ENCODE peak calls at places on chromosomes 7 and 10, in ten cellular contexts. One of them, this sample, is unnamed.
A peak's percentile ranks its signal among the peaks of the same experiment; 100 is the strongest.

GRCh38 chr10:788796-789748 is 99.6 kb upstream of the DIP2C start:
- DNase-seq in HS-5: no peak
- DNase-seq in A549: peak; percentile 95
- DNase-seq in tibial nerve: peak; percentile 27
- DNase-seq in heart left ventricle: no peak
- DNase-seq in fibroblast of the aortic adventitia: peak; percentile 64
- DNase-seq in cardiac fibroblast: peak; percentile 61
- DNase-seq in stimulated activated CD8-positive, alpha-beta memory T cell treated with anti-CD3 and anti-CD28 coated beads, Interleukin-4, amount 100 ng/mL, for 4 hours: no peak
- DNase-seq in smooth muscle cell of the brain vasculature: no peak
- DNase-seq in EH: peak; percentile 82
- DNase-seq in this sample: no peak

GRCh38 chr7:112282476-112283188 is 76.1 kb downstream of the ZNF277 start:
- DNase-seq in HS-5: no peak
- DNase-seq in A549: no peak
- DNase-seq in tibial nerve: no peak
- DNase-seq in heart left ventricle: no peak
- DNase-seq in fibroblast of the aortic adventitia: no peak
- DNase-seq in cardiac fibroblast: no peak
- DNase-seq in stimulated activated CD8-positive, alpha-beta memory T cell treated with anti-CD3 and anti-CD28 coated beads, Interleukin-4, amount 100 ng/mL, for 4 hours: no peak
- DNase-seq in smooth muscle cell of the brain vasculature: no peak
- DNase-seq in EH: no peak
- DNase-seq in this sample: no peak

GRCh38 chr7:70595741-70596574 is 536.0 kb upstream of the GALNT17 start:
- DNase-seq in HS-5: no peak
- DNase-seq in A549: no peak
- DNase-seq in tibial nerve: no peak
- DNase-seq in heart left ventricle: no peak
- DNase-seq in fibroblast of the aortic adventitia: no peak
- DNase-seq in cardiac fibroblast: no peak
- DNase-seq in stimulated activated CD8-positive, alpha-beta memory T cell treated with anti-CD3 and anti-CD28 coated beads, Interleukin-4, amount 100 ng/mL, for 4 hours: no peak
- DNase-seq in smooth muscle cell of the brain vasculature: no peak
- DNase-seq in EH: no peak
- DNase-seq in this sample: no peak

GRCh38 chr7:42345478-42346299 is 108.7 kb upstream of the GLI3 start:
- DNase-seq in HS-5: no peak
- DNase-seq in A549: no peak
- DNase-seq in tibial nerve: no peak
- DNase-seq in heart left ventricle: no peak
- DNase-seq in fibroblast of the aortic adventitia: no peak
- DNase-seq in cardiac fibroblast: no peak
- DNase-seq in stimulated activated CD8-positive, alpha-beta memory T cell treated with anti-CD3 and anti-CD28 coated beads, Interleukin-4, amount 100 ng/mL, for 4 hours: no peak
- DNase-seq in smooth muscle cell of the brain vasculature: no peak
- DNase-seq in EH: no peak
- DNase-seq in this sample: no peak

GRCh38 chr10:131198401-131198800 is 113.1 kb downstream of the TCERG1L start:
- DNase-seq in HS-5: no peak
- DNase-seq in A549: no peak
- DNase-seq in tibial nerve: no peak
- DNase-seq in heart left ventricle: no peak
- DNase-seq in fibroblast of the aortic adventitia: no peak
- DNase-seq in cardiac fibroblast: no peak
- DNase-seq in stimulated activated CD8-positive, alpha-beta memory T cell treated with anti-CD3 and anti-CD28 coated beads, Interleukin-4, amount 100 ng/mL, for 4 hours: no peak
- DNase-seq in smooth muscle cell of the brain vasculature: no peak
- DNase-seq in EH: no peak
- DNase-seq in this sample: peak; percentile 44

GRCh38 chr10:89414146-89414878 is at the start of gene IFIT5:
- DNase-seq in HS-5: peak; percentile 47
- DNase-seq in A549: peak; percentile 74
- DNase-seq in tibial nerve: peak; percentile 55
- DNase-seq in heart left ventricle: peak; percentile 75
- DNase-seq in fibroblast of the aortic adventitia: peak; percentile 71
- DNase-seq in cardiac fibroblast: peak; percentile 79
- DNase-seq in stimulated activated CD8-positive, alpha-beta memory T cell treated with anti-CD3 and anti-CD28 coated beads, Interleukin-4, amount 100 ng/mL, for 4 hours: peak; percentile 37
- DNase-seq in smooth muscle cell of the brain vasculature: peak; percentile 62
- DNase-seq in EH: peak; percentile 79
- DNase-seq in this sample: peak; percentile 85

GRCh38 chr7:117250801-117251200 is 72.1 kb downstream of the WNT2 start:
- DNase-seq in HS-5: no peak
- DNase-seq in A549: no peak
- DNase-seq in tibial nerve: no peak
- DNase-seq in heart left ventricle: no peak
- DNase-seq in fibroblast of the aortic adventitia: peak; percentile 88
- DNase-seq in cardiac fibroblast: peak; percentile 57
- DNase-seq in stimulated activated CD8-positive, alpha-beta memory T cell treated with anti-CD3 and anti-CD28 coated beads, Interleukin-4, amount 100 ng/mL, for 4 hours: no peak
- DNase-seq in smooth muscle cell of the brain vasculature: no peak
- DNase-seq in EH: peak; percentile 72
- DNase-seq in this sample: no peak

GRCh38 chr7:106606120-106606519 is 54.8 kb downstream of the CCDC71L start:
- DNase-seq in HS-5: no peak
- DNase-seq in A549: no peak
- DNase-seq in tibial nerve: no peak
- DNase-seq in heart left ventricle: no peak
- DNase-seq in fibroblast of the aortic adventitia: no peak
- DNase-seq in cardiac fibroblast: no peak
- DNase-seq in stimulated activated CD8-positive, alpha-beta memory T cell treated with anti-CD3 and anti-CD28 coated beads, Interleukin-4, amount 100 ng/mL, for 4 hours: no peak
- DNase-seq in smooth muscle cell of the brain vasculature: no peak
- DNase-seq in EH: no peak
- DNase-seq in this sample: no peak

This sample was measured in ascending aorta.